ENCODE peak calls at places on chromosomes 1 and 21, in ten cellular contexts. J is HFFc6, B is tibial artery, P is foreskin fibroblast, O is fibroblast of pulmonary artery, Q is esophagus muscularis mucosa, A is AG09309, E is astrocyte, Z is ovary, T is psoas muscle. S is an unnamed sample.

GRCh38 chr1:9248341-9249262 is 14.0 kb downstream of the H6PD start:
- DNase-seq in T (no peak), E (no peak), J (no peak), Q (no peak), Z (peak), O (no peak), P (no peak), B (no peak), A (no peak), S (no peak)

GRCh38 chr1:65940131-65940530 is 147.4 kb downstream of the PDE4B start:
- DNase-seq in P (no peak), B (no peak), A (no peak), Q (no peak), E (no peak), O (no peak), T (no peak), J (no peak), Z (no peak), S (no peak)

GRCh38 chr1:192311281-192311680 is 5.5 kb upstream of the RGS21 start:
- DNase-seq in Q (no peak), E (peak), B (no peak), T (no peak), Z (no peak), A (peak), P (peak), O (peak), J (peak), S (no peak)

GRCh38 chr21:45551316-45551715 is 9.1 kb upstream of the SLC19A1 start:
- DNase-seq in T (peak), J (peak), Z (peak), P (peak), B (peak), E (peak), Q (no peak), A (no peak), O (peak), S (no peak)

GRCh38 chr1:205077934-205078311 is 6.3 kb downstream of the TMEM81 start:
- DNase-seq in O (peak), Z (no peak), P (no peak), A (no peak), J (no peak), T (no peak), Q (no peak), B (no peak), E (no peak), S (no peak)

GRCh38 chr1:119935373-119935772 is 39.1 kb upstream of the ADAM30 start:
- DNase-seq in Q (no peak), A (no peak), P (no peak), Z (no peak), E (no peak), B (no peak), O (no peak), J (no peak), T (no peak), S (no peak)

GRCh38 chr1:177948336-177948972 is 21.4 kb downstream of the SEC16B start:
- DNase-seq in A (peak), Z (peak), T (peak), O (peak), B (peak), Q (no peak), P (peak), E (peak), J (peak), S (peak)

GRCh38 chr1:58722967-58723366 is 23.1 kb upstream of the MYSM1 start:
- DNase-seq in T (no peak), J (peak), A (no peak), P (peak), B (no peak), E (no peak), O (no peak), Q (peak), Z (no peak), S (no peak)

GRCh38 chr1:244437108-244437507 is 14.6 kb downstream of the ADSS2 start:
- DNase-seq in O (peak), B (no peak), E (peak), Q (no peak), T (no peak), A (no peak), J (no peak), Z (no peak), P (peak), S (no peak)

GRCh38 chr21:34807881-34808568 is 139.2 kb downstream of the CLIC6 start:
- DNase-seq in J (peak), B (peak), P (peak), Z (no peak), O (peak), A (peak), E (peak), T (no peak), Q (no peak), S (no peak)

GRCh38 chr1:246208120-246208519 is 299.0 kb downstream of the SMYD3 start:
- DNase-seq in B (no peak), T (no peak), Q (no peak), O (no peak), Z (no peak), J (no peak), E (no peak), A (no peak), P (peak), S (no peak)

GRCh38 chr1:26161408-26162219 is 2.7 kb downstream of the FAM110D start:
- DNase-seq in A (no peak), O (peak), E (peak), Z (peak), B (peak), P (peak), J (no peak), Q (no peak), T (peak), S (no peak)

GRCh38 chr1:157505481-157506272 is 46.6 kb downstream of the FCRL5 start:
- DNase-seq in J (peak), O (peak), B (no peak), A (peak), Z (no peak), P (peak), Q (no peak), E (peak), T (peak), S (peak)

GRCh38 chr21:35682874-35683549 is 377.3 kb downstream of the SETD4 start:
- DNase-seq in Q (no peak), Z (no peak), A (no peak), E (no peak), T (no peak), O (peak), P (no peak), B (no peak), J (no peak), S (no peak)

GRCh38 chr1:90384152-90384650 is 332.9 kb downstream of the BARHL2 start:
- DNase-seq in B (no peak), E (no peak), O (no peak), A (no peak), Q (no peak), T (no peak), Z (no peak), J (no peak), P (no peak), S (no peak)

GRCh38 chr1:44208216-44208615 is 5.1 kb upstream of the DMAP1 start:
- DNase-seq in P (no peak), T (no peak), E (no peak), B (no peak), Z (no peak), O (no peak), Q (no peak), J (no peak), A (no peak), S (no peak)

GRCh38 chr1:220877348-220878095 is 1.7 kb upstream of the HLX start:
- DNase-seq in J (no peak), B (no peak), Q (no peak), E (no peak), O (no peak), A (no peak), T (no peak), Z (no peak), P (no peak), S (no peak)

GRCh38 chr1:205294175-205294913 is 27.2 kb downstream of the NUAK2 start:
- DNase-seq in A (peak), O (peak), J (peak), E (peak), Z (peak), P (peak), T (no peak), B (no peak), Q (no peak), S (no peak)

GRCh38 chr1:188281927-188282326 is 1453.2 kb downstream of the PLA2G4A start:
- DNase-seq in P (peak), T (no peak), Z (no peak), B (no peak), Q (no peak), J (no peak), O (no peak), E (no peak), A (no peak), S (no peak)

GRCh38 chr1:194658090-194658439 is 1471.7 kb upstream of the B3GALT2 start:
- DNase-seq in T (no peak), E (peak), Z (no peak), Q (no peak), J (peak), P (peak), A (no peak), O (peak), B (no peak), S (no peak)

GRCh38 chr21:34965200-34966174 is 83.6 kb downstream of the RUNX1 start:
- DNase-seq in A (no peak), J (peak), Q (no peak), O (peak), E (peak), B (no peak), T (no peak), Z (no peak), P (peak), S (no peak)

GRCh38 chr1:190169311-190170067 is 308.2 kb downstream of the BRINP3 start:
- DNase-seq in A (no peak), T (no peak), O (peak), Z (no peak), Q (no peak), P (peak), J (no peak), B (no peak), E (peak), S (no peak)

GRCh38 chr1:59156526-59157196 is 140.2 kb upstream of the FGGY start:
- DNase-seq in A (no peak), T (no peak), P (no peak), Z (no peak), O (peak), J (no peak), B (no peak), E (peak), Q (peak), S (no peak)

GRCh38 chr1:21338568-21339401 is 48.5 kb upstream of the ECE1 start:
- DNase-seq in B (peak), T (peak), O (peak), Q (no peak), E (peak), J (no peak), P (peak), Z (peak), A (no peak), S (no peak)

GRCh38 chr1:55284856-55285255 is 69.7 kb upstream of the USP24 start:
- DNase-seq in Q (no peak), J (peak), O (peak), P (peak), E (no peak), Z (peak), B (no peak), T (no peak), A (no peak), S (no peak)

GRCh38 chr1:229001467-229001866 is 266.2 kb downstream of the RHOU start:
- DNase-seq in E (no peak), Q (no peak), Z (no peak), J (no peak), T (no peak), P (no peak), B (no peak), O (no peak), A (no peak), S (no peak)

GRCh38 chr1:204569478-204569877 is 53.3 kb downstream of the MDM4 start:
- DNase-seq in J (no peak), E (no peak), P (no peak), B (no peak), O (no peak), A (no peak), Z (no peak), Q (no peak), T (no peak), S (no peak)

GRCh38 chr1:204565617-204566582 is 49.7 kb downstream of the MDM4 start:
- DNase-seq in E (peak), A (peak), P (peak), Z (no peak), J (peak), Q (no peak), B (no peak), T (no peak), O (peak), S (no peak)

GRCh38 chr1:29410476-29410875 is 174.2 kb downstream of the PTPRU start:
- DNase-seq in B (no peak), E (no peak), J (no peak), P (no peak), Z (no peak), A (no peak), Q (no peak), O (no peak), T (no peak), S (no peak)

GRCh38 chr21:35088235-35088865 is 39.2 kb upstream of the RUNX1 start:
- DNase-seq in O (no peak), E (peak), J (no peak), B (no peak), Q (no peak), P (peak), Z (no peak), A (no peak), T (no peak), S (no peak)

GRCh38 chr1:206135248-206135647 is 18.1 kb upstream of the AVPR1B start:
- DNase-seq in J (no peak), T (no peak), Q (no peak), A (no peak), P (no peak), O (no peak), Z (no peak), B (no peak), E (no peak), S (no peak)

GRCh38 chr1:201302168-201302896 is 19.0 kb downstream of the PKP1 start:
- DNase-seq in B (no peak), O (no peak), E (no peak), A (no peak), Q (no peak), P (no peak), T (no peak), J (no peak), Z (no peak), S (no peak)

GRCh38 chr1:111704776-111705175 is 34.4 kb downstream of the INKA2 start:
- DNase-seq in T (no peak), Z (no peak), Q (no peak), P (no peak), O (no peak), E (peak), A (no peak), J (no peak), B (no peak), S (no peak)

DNA sequence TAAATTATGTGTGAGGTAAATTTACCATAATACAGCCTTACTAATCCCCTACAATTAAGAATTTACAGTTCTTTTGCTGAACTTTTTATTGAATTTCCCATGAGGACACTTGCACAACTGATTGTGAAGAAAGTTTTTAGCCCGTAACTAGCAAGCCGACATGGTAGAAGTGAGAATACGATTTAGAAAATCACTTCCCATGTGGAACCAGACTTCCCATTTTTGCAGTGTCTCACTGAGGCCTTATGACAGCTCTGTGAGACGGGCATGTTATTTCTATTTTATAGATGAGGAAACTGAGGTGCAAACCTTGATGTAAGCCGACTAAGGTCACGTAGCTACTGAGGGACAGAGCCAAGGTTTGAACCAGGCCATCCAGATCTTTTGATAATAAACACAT is 32.5 kb upstream of the LMO4 start:
- DNase-seq in J (no peak), T (no peak), E (no peak), B (no peak), P (no peak), O (no peak), Z (no peak), Q (no peak), A (no peak), S (no peak)
- TF ChIP-seq CTCF in J (no peak), T (no peak), E (no peak), B (no peak), P (no peak), O (no peak), Z (no peak), Q (no peak), A (no peak), S (no peak)

GRCh38 chr1:23854568-23854967 is 13.5 kb downstream of the FUCA1 start:
- DNase-seq in E (no peak), P (peak), A (no peak), Z (no peak), T (no peak), B (no peak), J (no peak), O (peak), Q (no peak), S (no peak)
- TF ChIP-seq CTCF in E (peak), P (no peak), A (peak), Z (no peak), T (peak), B (no peak), J (peak), O (peak), Q (no peak), S (peak)

GRCh38 chr1:7120863-7121621 is 335.8 kb downstream of the CAMTA1 start:
- DNase-seq in O (no peak), B (no peak), A (no peak), P (no peak), E (peak), J (no peak), Z (no peak), T (no peak), Q (no peak), S (no peak)
- TF ChIP-seq CTCF in O (no peak), B (no peak), A (peak), P (no peak), E (peak), J (peak), Z (no peak), T (peak), Q (no peak), S (no peak)

GRCh38 chr1:3481046-3481445 is 26.6 kb downstream of the ARHGEF16 start:
- DNase-seq in P (no peak), J (no peak), E (no peak), A (no peak), O (no peak), B (no peak), T (no peak), Z (no peak), Q (no peak), S (no peak)

GRCh38 chr1:3481836-3482589 is 27.5 kb downstream of the ARHGEF16 start:
- DNase-seq in J (peak), P (peak), B (no peak), A (peak), E (no peak), Z (no peak), Q (no peak), O (no peak), T (no peak), S (no peak)

GRCh38 chr1:3483801-3484444 is 29.5 kb downstream of the ARHGEF16 start:
- DNase-seq in Q (no peak), Z (no peak), E (no peak), A (no peak), J (no peak), T (peak), B (no peak), P (peak), O (peak), S (no peak)

GRCh38 chr1:3483380-3483779 is 28.9 kb downstream of the ARHGEF16 start:
- DNase-seq in Z (no peak), A (no peak), J (no peak), Q (no peak), B (no peak), O (no peak), T (no peak), E (no peak), P (no peak), S (no peak)

DNA sequence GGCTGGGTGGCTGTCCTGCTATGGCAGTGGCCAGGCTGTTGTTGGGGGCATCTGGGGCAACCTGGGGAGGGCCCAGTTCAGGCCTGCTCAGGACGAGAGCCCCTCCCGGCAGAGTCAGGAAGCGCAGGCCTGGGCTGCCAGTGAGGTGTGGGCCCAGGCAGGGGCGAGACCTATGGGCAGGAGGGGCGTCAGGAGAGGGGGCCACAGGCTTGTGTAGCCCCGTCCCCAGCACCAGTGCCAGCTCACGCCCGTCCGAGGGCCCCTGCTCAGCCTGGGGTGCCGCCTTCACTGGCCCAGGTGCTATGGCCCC is 28.1 kb downstream of the ARHGEF16 start:
- DNase-seq in J (no peak), B (no peak), Q (no peak), T (no peak), P (no peak), Z (no peak), O (no peak), E (no peak), A (no peak), S (no peak)
- TF ChIP-seq CTCF in J (peak), B (no peak), Q (no peak), T (no peak), P (peak), Z (no peak), O (no peak), E (no peak), A (peak), S (no peak)

GRCh38 chr1:167412920-167413319 is 105.4 kb downstream of the CD247 start:
- DNase-seq in Q (no peak), A (no peak), E (no peak), Z (peak), J (no peak), B (no peak), O (no peak), T (no peak), P (no peak), S (no peak)

GRCh38 chr1:167412072-167412471 is 106.3 kb downstream of the CD247 start:
- DNase-seq in T (no peak), P (no peak), Z (no peak), Q (no peak), A (no peak), J (no peak), O (no peak), E (no peak), B (no peak), S (no peak)

GRCh38 chr1:167413328-167413727 is 105.0 kb downstream of the CD247 start:
- DNase-seq in Q (no peak), T (no peak), Z (no peak), P (no peak), A (no peak), J (no peak), E (no peak), B (no peak), O (no peak), S (no peak)

GRCh38 chr1:167408355-167408754 is 110.0 kb downstream of the CD247 start:
- DNase-seq in J (no peak), Q (no peak), O (no peak), Z (no peak), E (no peak), A (no peak), B (no peak), P (no peak), T (no peak), S (no peak)

DNA sequence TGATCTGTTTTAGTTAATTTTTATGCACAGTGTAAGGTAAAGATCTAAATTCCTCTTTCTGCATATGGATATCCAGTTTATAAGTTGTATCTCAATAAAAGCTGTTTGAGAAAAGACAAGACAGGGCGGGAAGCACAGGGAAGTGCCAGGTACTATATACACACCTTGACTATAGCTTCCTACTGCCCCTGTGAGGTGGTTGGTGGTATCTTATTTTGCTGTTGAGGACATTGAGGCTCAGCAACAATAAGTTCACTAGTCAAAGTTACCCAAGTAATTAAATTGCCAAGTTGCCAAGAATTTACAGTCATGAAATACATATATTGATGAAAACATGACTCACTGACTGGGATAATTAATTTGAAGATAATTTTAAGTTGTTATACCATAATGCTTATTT is 109.1 kb downstream of the CD247 start:
- DNase-seq in T (no peak), J (no peak), Z (no peak), Q (no peak), O (no peak), P (no peak), B (no peak), A (no peak), E (no peak), S (no peak)
- TF ChIP-seq CTCF in T (peak), J (no peak), Z (no peak), Q (no peak), O (no peak), P (no peak), B (no peak), A (no peak), E (no peak), S (peak)

GRCh38 chr1:155052412-155053400 is 1.6 kb downstream of the ADAM15 start:
- DNase-seq in P (peak), E (no peak), B (no peak), J (no peak), Q (no peak), A (no peak), O (no peak), T (peak), Z (no peak), S (no peak)
- TF ChIP-seq CTCF in P (peak), E (peak), B (no peak), J (peak), Q (no peak), A (peak), O (peak), T (peak), Z (no peak), S (no peak)

DNA sequence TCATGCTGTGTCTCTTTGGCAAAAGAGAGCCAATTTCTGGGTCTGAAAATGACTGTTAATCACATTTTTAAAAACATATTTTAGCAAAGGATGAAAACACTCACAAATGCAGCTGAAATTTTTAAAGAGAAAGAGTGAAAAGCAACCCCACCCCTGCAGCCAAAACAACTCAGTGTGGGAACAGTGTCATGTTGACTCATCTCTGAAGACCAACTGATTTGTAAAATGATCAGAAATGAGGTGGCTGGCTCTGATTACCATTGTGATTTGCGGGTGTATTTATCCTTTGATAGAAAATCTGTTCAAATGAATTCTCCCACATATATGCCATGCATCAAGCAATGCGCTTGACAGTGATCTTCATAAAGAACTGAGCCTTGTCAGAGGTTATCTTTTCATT is 287.0 kb upstream of the ESRRG start:
- DNase-seq in O (no peak), Z (no peak), J (no peak), B (no peak), P (no peak), Q (no peak), T (no peak), E (no peak), A (no peak), S (no peak)
- TF ChIP-seq CTCF in O (no peak), Z (no peak), J (no peak), B (no peak), P (no peak), Q (no peak), T (no peak), E (no peak), A (no peak), S (no peak)